ENCODE peak calls at places on chromosomes 12 and 14, in seven cellular contexts. A is endodermal cell, I is left ventricle myocardium inferior, F is esophagus muscularis mucosa, C is hepatocyte, S is astrocyte, P is neural progenitor cell. Y is an unnamed sample.

GRCh38 chr14:61433169-61433568 is 111.8 kb downstream of the PRKCH start:
- DNase-seq in A (no peak), I (no peak), F (no peak), C (no peak), S (no peak), P (no peak), Y (no peak)

GRCh38 chr14:96309907-96310330 is 53.2 kb downstream of the ATG2B start:
- DNase-seq in A (no peak), I (no peak), F (no peak), C (peak; percentile 24), S (no peak), P (no peak), Y (no peak)

GRCh38 chr12:47165934-47166333 is 86.2 kb upstream of the AMIGO2 start:
- DNase-seq in A (peak; percentile 55), I (no peak), F (no peak), C (no peak), S (no peak), P (no peak), Y (no peak)

GRCh38 chr14:36582874-36583241 is 444 bp upstream of the NKX2-8 start:
- DNase-seq in A (no peak), I (no peak), F (no peak), C (no peak), S (no peak), P (peak; percentile 35), Y (no peak)

GRCh38 chr14:106826833-106827369 is 1300.5 kb downstream of the TMEM121 start:
- DNase-seq in A (no peak), I (no peak), F (peak; percentile 19), C (no peak), S (no peak), P (no peak), Y (no peak)

GRCh38 chr14:37447883-37448391 is 147.1 kb downstream of the FOXA1 start:
- DNase-seq in A (no peak), I (no peak), F (no peak), C (no peak), S (no peak), P (no peak), Y (no peak)

GRCh38 chr12:130589391-130590317 is 126.4 kb downstream of the RIMBP2 start:
- DNase-seq in A (no peak), I (no peak), F (no peak), C (no peak), S (no peak), P (no peak), Y (no peak)

GRCh38 chr12:16586350-16587109 is 19.4 kb downstream of the LMO3 start:
- DNase-seq in A (no peak), I (no peak), F (no peak), C (peak; percentile 44), S (peak; percentile 89), P (no peak), Y (no peak)

GRCh38 chr12:118377005-118377890 is 893 bp downstream of the SUDS3 start:
- DNase-seq in A (peak; percentile 58), I (no peak), F (no peak), C (peak; percentile 10), S (no peak), P (peak; percentile 2), Y (no peak)

GRCh38 chr14:103920981-103921854 is 7.0 kb upstream of the TDRD9 start:
- DNase-seq in A (peak; percentile 97), I (peak; percentile 92), F (peak; percentile 96), C (peak; percentile 96), S (peak; percentile 75), P (peak; percentile 95), Y (peak; percentile 97)

GRCh38 chr12:39012870-39013269 is 107.5 kb upstream of the CPNE8 start:
- DNase-seq in A (no peak), I (no peak), F (no peak), C (no peak), S (peak; percentile 1), P (no peak), Y (no peak)

GRCh38 chr14:20657216-20658211 is 16.0 kb upstream of the OR6S1 start:
- DNase-seq in A (peak; percentile 96), I (no peak), F (peak; percentile 83), C (peak; percentile 70), S (no peak), P (peak; percentile 59), Y (no peak)

GRCh38 chr12:7864751-7865150 is 8.0 kb downstream of the SLC2A14 start:
- DNase-seq in A (no peak), I (no peak), F (no peak), C (no peak), S (no peak), P (no peak), Y (no peak)

GRCh38 chr12:32400114-32400672 is 835 bp downstream of the FGD4 start:
- DNase-seq in A (peak; percentile 86), I (no peak), F (no peak), C (peak; percentile 30), S (no peak), P (peak; percentile 64), Y (no peak)

GRCh38 chr14:77593501-77593911 is 22.9 kb downstream of the SPTLC2 start:
- DNase-seq in A (no peak), I (no peak), F (no peak), C (no peak), S (peak; percentile 30), P (no peak), Y (peak; percentile 63)

GRCh38 chr14:93173943-93174395 is 10.7 kb downstream of the MOAP1 start:
- DNase-seq in A (no peak), I (no peak), F (no peak), C (peak; percentile 48), S (peak; percentile 20), P (no peak), Y (no peak)

GRCh38 chr12:24708029-24708428 is 240.9 kb downstream of the BCAT1 start:
- DNase-seq in A (no peak), I (no peak), F (no peak), C (no peak), S (no peak), P (no peak), Y (no peak)

GRCh38 chr12:24709201-24709600 is 239.7 kb downstream of the BCAT1 start:
- DNase-seq in A (no peak), I (no peak), F (no peak), C (no peak), S (peak; percentile 25), P (no peak), Y (no peak)

GRCh38 chr12:24711056-24711455 is 237.8 kb downstream of the BCAT1 start:
- DNase-seq in A (no peak), I (no peak), F (no peak), C (no peak), S (no peak), P (no peak), Y (no peak)

GRCh38 chr12:24707379-24707778 is 241.5 kb downstream of the BCAT1 start:
- DNase-seq in A (no peak), I (no peak), F (no peak), C (no peak), S (no peak), P (no peak), Y (no peak)

DNA sequence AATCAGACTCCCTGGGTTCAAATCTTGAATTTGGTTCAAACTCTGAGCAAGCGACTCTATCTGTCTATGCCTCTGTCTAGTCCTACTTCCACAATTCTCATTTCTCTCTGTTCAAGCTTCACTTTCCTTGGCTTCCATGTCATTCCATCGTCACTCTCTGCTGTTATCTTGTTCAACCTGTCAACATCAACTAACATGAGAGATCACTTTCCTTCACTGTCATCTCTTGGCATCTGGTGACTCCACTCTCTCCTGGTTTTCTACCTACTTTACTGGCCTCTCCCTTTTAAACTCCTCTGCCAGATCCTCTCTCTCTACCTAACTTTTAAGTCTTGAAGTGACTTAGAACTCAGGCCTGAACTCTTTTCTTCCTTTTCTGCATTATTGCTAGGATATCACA is 240.2 kb downstream of the BCAT1 start:
- DNase-seq in A (no peak), I (no peak), F (no peak), C (no peak), S (no peak), P (no peak), Y (no peak)
- H3K4me3 ChIP-seq in A (no peak overlapping the region), I (no peak overlapping the region), F (no peak overlapping the region), C (no peak overlapping the region), S (no peak overlapping the region), P (no peak overlapping the region), Y (no peak overlapping the region)

GRCh38 chr12:127728729-127729128 is 538.2 kb upstream of the TMEM132C start:
- DNase-seq in A (no peak), I (no peak), F (no peak), C (no peak), S (no peak), P (no peak), Y (no peak)
- H3K36me3 ChIP-seq in A (no peaks in the 10 kb centered on the region), I (no peaks in the 10 kb centered on the region), F (no peaks in the 10 kb centered on the region), C (no peaks in the 10 kb centered on the region), S (no peaks in the 10 kb centered on the region), P (no peaks in the 10 kb centered on the region), Y (no peaks in the 10 kb centered on the region)

GRCh38 chr14:53151867-53152626 is 1.1 kb downstream of the DDHD1 start:
- DNase-seq in A (peak; percentile 80), I (peak; percentile 54), F (peak; percentile 93), C (peak; percentile 71), S (peak; percentile 24), P (peak; percentile 61), Y (peak; percentile 79)
- TF ChIP-seq CTCF in A (peak; percentile 57), I (peak; percentile 25), F (no peak), C (no peak), S (peak; percentile 11), P (peak; percentile 29), Y (no peak)

GRCh38 chr12:124906606-124907261 is 7.7 kb downstream of the UBC start:
- DNase-seq in A (peak; percentile 98), I (peak; percentile 66), F (peak; percentile 96), C (peak; percentile 95), S (peak; percentile 75), P (peak; percentile 90), Y (no peak)

GRCh38 chr12:124913474-124914391 is 717 bp downstream of the UBC start:
- DNase-seq in A (peak; percentile 94), I (peak; percentile 83), F (peak; percentile 95), C (peak; percentile 93), S (peak; percentile 57), P (peak; percentile 90), Y (peak; percentile 88)

GRCh38 chr12:124909831-124910560 is 4.5 kb downstream of the UBC start:
- DNase-seq in A (no peak), I (no peak), F (no peak), C (peak; percentile 30), S (peak; percentile 35), P (no peak), Y (no peak)

GRCh38 chr12:124914392-124915248 is at the start of gene UBC:
- DNase-seq in A (peak; percentile 95), I (peak; percentile 90), F (peak; percentile 98), C (peak; percentile 95), S (peak; percentile 90), P (peak; percentile 95), Y (peak; percentile 99)

DNA sequence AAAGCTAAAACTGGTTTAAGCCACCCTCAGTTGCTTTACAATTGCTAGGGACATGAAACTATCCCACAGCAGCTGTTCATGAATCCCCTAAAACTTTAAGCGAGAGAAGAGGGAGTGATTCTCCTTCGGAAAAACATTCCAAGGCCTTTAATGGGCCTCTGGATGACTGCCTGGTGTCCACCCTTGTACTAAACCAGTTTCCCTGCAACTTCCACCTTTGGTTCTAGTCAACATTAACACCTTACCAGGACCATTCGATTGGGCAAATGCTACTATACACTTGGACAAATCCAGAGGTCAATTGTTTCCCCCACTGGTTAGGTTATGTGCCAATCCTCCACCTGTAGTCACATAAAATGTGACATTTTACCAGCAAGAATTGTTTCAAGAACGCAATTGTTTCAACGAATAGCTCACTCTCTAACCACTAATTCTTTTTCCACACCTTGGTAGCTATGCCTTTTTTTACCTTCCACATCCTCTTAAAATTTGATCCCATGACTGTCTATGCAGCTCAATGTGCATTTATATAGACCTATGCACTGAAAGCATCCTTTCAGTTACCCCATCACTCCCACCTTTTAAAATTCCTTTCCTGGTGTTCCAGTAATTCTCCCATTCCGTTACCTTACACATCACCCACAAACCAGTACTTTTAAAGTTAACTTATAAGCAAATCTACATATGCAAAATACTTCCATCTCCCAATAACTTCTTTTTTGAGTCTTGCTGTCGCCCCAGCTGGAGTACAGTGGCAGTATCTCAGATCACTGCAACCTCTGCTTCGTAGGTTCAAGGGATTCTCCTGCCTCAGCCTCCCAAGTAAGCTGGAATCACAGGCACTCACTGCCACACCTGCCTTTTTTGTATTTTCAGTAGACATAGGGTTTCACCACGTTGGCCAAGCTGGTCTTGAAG is 3.6 kb downstream of the UBC start:
- DNase-seq in A (no peak), I (no peak), F (no peak), C (no peak), S (no peak), P (peak; percentile 11), Y (no peak)
- H3K4me3 ChIP-seq in A (peak overlapping the region; percentile 72), I (peak overlapping the region; percentile 60), F (peak overlapping the region; percentile 42), C (no peak overlapping the region), S (peak overlapping the region; percentile 37), P (no peak overlapping the region), Y (peak overlapping the region; percentile 50)

Y was measured in GM06990.